ENCODE peak calls at places on chromosomes 2 and 18, in four cellular contexts. One of them, this sample, is unnamed.

GRCh38 chr2:96538487-96539214 is 2.1 kb downstream of the ARID5A start:
- DNase-seq in stomach: peak
- DNase-seq in Peyer's patch: peak
- DNase-seq in psoas muscle: peak
- DNase-seq in this sample: peak

GRCh38 chr2:162232027-162232426 is 11.2 kb downstream of the FAP start:
- DNase-seq in Peyer's patch: no peak
- DNase-seq in psoas muscle: no peak
- DNase-seq in stomach: no peak
- DNase-seq in this sample: no peak

GRCh38 chr18:3251249-3251962 is 3.8 kb downstream of the MYL12A start:
- DNase-seq in psoas muscle: no peak
- DNase-seq in Peyer's patch: no peak
- DNase-seq in stomach: no peak
- DNase-seq in this sample: no peak

GRCh38 chr2:102771114-102771513 is 9.3 kb downstream of the TMEM182 start:
- DNase-seq in stomach: no peak
- DNase-seq in Peyer's patch: no peak
- DNase-seq in psoas muscle: peak
- DNase-seq in this sample: peak

GRCh38 chr2:151120016-151120415 is 141.6 kb downstream of the RBM43 start:
- DNase-seq in psoas muscle: no peak
- DNase-seq in Peyer's patch: no peak
- DNase-seq in stomach: no peak
- DNase-seq in this sample: no peak

GRCh38 chr2:85761512-85761944 is 7.7 kb downstream of the ATOH8 start:
- DNase-seq in stomach: no peak
- DNase-seq in Peyer's patch: no peak
- DNase-seq in psoas muscle: peak
- DNase-seq in this sample: no peak

GRCh38 chr18:77101410-77102245 is 31.0 kb downstream of the MBP start:
- DNase-seq in psoas muscle: peak
- DNase-seq in stomach: peak
- DNase-seq in Peyer's patch: peak
- DNase-seq in this sample: peak

GRCh38 chr2:143263045-143263625 is 133.9 kb downstream of the ARHGAP15 start:
- DNase-seq in Peyer's patch: no peak
- DNase-seq in psoas muscle: no peak
- DNase-seq in stomach: no peak
- DNase-seq in this sample: peak

GRCh38 chr2:180849851-180850250 is 130.6 kb upstream of the UBE2E3 start:
- DNase-seq in stomach: no peak
- DNase-seq in Peyer's patch: no peak
- DNase-seq in psoas muscle: no peak
- DNase-seq in this sample: no peak

GRCh38 chr18:13809025-13809384 is 14.9 kb upstream of the MC5R start:
- DNase-seq in stomach: peak
- DNase-seq in Peyer's patch: peak
- DNase-seq in psoas muscle: no peak
- DNase-seq in this sample: no peak

GRCh38 chr18:13809521-13810252 is 14.3 kb upstream of the MC5R start:
- DNase-seq in Peyer's patch: no peak
- DNase-seq in psoas muscle: no peak
- DNase-seq in stomach: no peak
- DNase-seq in this sample: no peak

GRCh38 chr18:13813271-13813849 is 10.6 kb upstream of the MC5R start:
- DNase-seq in Peyer's patch: peak
- DNase-seq in stomach: peak
- DNase-seq in psoas muscle: peak
- DNase-seq in this sample: peak

GRCh38 chr18:13810950-13811485 is 12.9 kb upstream of the MC5R start:
- DNase-seq in psoas muscle: no peak
- DNase-seq in Peyer's patch: no peak
- DNase-seq in stomach: no peak
- DNase-seq in this sample: no peak

DNA sequence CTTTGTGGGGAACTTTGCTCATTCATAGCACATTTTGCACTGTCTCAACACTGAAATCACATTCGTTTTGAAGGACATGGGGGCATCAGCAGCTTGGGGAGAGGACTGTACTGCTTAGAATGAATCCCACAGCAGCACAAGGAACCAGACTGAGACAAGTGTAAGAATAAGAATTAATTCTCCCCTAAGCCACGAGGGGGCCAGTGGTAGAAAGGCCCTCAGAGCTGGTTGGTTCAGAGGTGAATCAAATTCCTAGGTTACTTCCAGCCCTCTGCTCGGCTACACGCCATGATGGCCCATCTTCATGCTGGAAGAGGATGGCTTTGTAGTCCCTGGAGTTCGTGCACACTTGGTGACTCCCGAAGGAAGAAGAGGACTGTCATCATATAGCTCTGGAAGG is 12.0 kb upstream of the MC5R start:
- DNase-seq in psoas muscle: no peak
- DNase-seq in Peyer's patch: no peak
- DNase-seq in stomach: no peak
- DNase-seq in this sample: peak
- TF ChIP-seq CTCF in psoas muscle: no peak
- TF ChIP-seq CTCF in Peyer's patch: no peak
- TF ChIP-seq CTCF in stomach: no peak
- TF ChIP-seq CTCF in this sample: peak

GRCh38 chr18:55401638-55402191 is 186.3 kb downstream of the TCF4 start:
- DNase-seq in stomach: no peak
- DNase-seq in psoas muscle: no peak
- DNase-seq in Peyer's patch: no peak
- DNase-seq in this sample: peak
- H3K4me3 ChIP-seq in stomach: peak
- H3K4me3 ChIP-seq in psoas muscle: peak
- H3K4me3 ChIP-seq in Peyer's patch: no peak
- H3K4me3 ChIP-seq in this sample: peak

DNA sequence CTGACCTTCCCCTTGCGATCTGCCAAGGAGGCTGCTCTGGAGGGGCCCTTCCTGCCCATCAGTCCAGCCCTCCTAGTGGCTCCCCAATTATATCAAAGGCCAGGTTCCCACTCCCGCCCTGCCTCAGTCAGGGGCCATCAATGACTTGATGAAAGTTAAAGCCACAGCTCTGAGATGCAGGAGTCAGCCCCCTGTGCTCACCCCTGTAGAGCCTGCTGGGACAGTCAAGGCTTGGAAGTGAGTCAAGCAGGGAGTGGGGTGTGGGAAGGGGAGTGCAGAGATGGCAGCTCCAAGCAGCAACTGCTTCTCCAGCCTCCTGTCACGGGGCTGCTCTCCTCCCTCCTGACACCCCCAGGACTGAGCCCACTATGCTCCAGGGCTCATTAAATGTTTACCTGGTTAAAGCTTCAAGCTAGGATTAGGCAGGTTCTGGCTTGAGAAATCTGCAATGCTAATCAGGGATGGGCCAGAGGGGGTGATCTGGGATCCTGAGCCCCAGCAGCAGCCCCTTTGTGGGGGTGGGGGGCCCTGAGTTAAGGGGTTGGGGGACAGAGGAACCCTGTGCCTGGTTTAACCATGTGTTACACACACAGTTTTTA is 42.7 kb upstream of the ALK start:
- DNase-seq in stomach: no peak
- DNase-seq in Peyer's patch: no peak
- DNase-seq in psoas muscle: no peak
- DNase-seq in this sample: no peak
- TF ChIP-seq CTCF in stomach: no peak
- TF ChIP-seq CTCF in Peyer's patch: no peak
- TF ChIP-seq CTCF in psoas muscle: no peak
- TF ChIP-seq CTCF in this sample: no peak

GRCh38 chr2:64260817-64261216 is 116.6 kb upstream of the PELI1 start:
- DNase-seq in Peyer's patch: peak
- DNase-seq in psoas muscle: peak
- DNase-seq in stomach: peak
- DNase-seq in this sample: peak

GRCh38 chr2:64259301-64259700 is 115.1 kb upstream of the PELI1 start:
- DNase-seq in psoas muscle: peak
- DNase-seq in stomach: no peak
- DNase-seq in Peyer's patch: no peak
- DNase-seq in this sample: peak

GRCh38 chr2:64262068-64262467 is 117.8 kb upstream of the PELI1 start:
- DNase-seq in stomach: peak
- DNase-seq in psoas muscle: no peak
- DNase-seq in Peyer's patch: peak
- DNase-seq in this sample: peak

GRCh38 chr2:64262816-64263215 is 118.6 kb upstream of the PELI1 start:
- DNase-seq in psoas muscle: no peak
- DNase-seq in stomach: no peak
- DNase-seq in Peyer's patch: no peak
- DNase-seq in this sample: no peak

DNA sequence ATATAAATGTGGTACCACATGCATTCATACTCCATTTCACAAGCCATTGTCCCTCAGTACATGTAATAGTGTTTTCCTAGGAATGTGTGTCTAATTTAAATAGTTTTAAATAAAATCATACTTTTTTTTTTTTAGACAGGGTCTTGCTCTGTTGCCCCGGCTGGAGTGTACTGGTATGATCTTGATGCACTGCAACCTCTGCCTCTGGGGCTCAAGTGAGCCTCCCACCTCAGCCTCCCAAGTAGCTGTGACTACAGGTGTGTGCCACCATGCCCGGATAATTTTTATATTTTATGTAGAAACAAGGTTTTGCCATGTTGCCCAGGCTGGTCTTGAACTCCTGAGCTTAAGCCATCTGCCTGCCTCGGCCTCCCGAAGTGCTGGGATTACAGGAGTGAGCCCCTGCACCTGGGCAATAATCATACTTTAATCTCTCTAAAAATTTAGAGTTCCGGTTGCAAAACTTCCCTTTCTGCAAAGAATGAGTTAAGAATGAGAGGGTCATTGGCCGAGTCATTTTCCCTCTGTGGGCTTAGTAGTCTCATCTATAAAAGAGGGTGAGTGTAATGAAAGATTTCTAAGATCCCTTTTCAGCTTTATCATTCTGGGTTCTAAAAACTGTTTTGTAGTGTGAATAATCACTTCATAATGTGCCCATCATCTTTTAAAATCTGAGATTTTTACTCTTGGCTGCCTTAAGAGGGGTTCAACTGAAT is 116.0 kb upstream of the PELI1 start:
- DNase-seq in psoas muscle: no peak
- DNase-seq in stomach: no peak
- DNase-seq in Peyer's patch: no peak
- DNase-seq in this sample: no peak
- H3K4me3 ChIP-seq in psoas muscle: no peak
- H3K4me3 ChIP-seq in stomach: no peak
- H3K4me3 ChIP-seq in Peyer's patch: no peak
- H3K4me3 ChIP-seq in this sample: no peak

GRCh38 chr18:36067118-36067957 is at the start of gene RPRD1A:
- DNase-seq in Peyer's patch: peak
- DNase-seq in stomach: peak
- DNase-seq in psoas muscle: peak
- DNase-seq in this sample: peak
- TF ChIP-seq CTCF in Peyer's patch: no peak
- TF ChIP-seq CTCF in stomach: no peak
- TF ChIP-seq CTCF in psoas muscle: no peak
- TF ChIP-seq CTCF in this sample: peak

GRCh38 chr2:57107353-57107752 is 923.6 kb downstream of the CCDC85A start:
- DNase-seq in Peyer's patch: no peak
- DNase-seq in stomach: no peak
- DNase-seq in psoas muscle: no peak
- DNase-seq in this sample: no peak
- H3K4me3 ChIP-seq in Peyer's patch: no peak
- H3K4me3 ChIP-seq in stomach: no peak
- H3K4me3 ChIP-seq in psoas muscle: no peak
- H3K4me3 ChIP-seq in this sample: no peak

GRCh38 chr18:74200780-74201179 is 52.5 kb downstream of the TIMM21 start:
- DNase-seq in psoas muscle: no peak
- DNase-seq in Peyer's patch: no peak
- DNase-seq in stomach: no peak
- DNase-seq in this sample: no peak
- TF ChIP-seq CTCF in psoas muscle: no peak
- TF ChIP-seq CTCF in Peyer's patch: no peak
- TF ChIP-seq CTCF in stomach: no peak
- TF ChIP-seq CTCF in this sample: no peak

DNA sequence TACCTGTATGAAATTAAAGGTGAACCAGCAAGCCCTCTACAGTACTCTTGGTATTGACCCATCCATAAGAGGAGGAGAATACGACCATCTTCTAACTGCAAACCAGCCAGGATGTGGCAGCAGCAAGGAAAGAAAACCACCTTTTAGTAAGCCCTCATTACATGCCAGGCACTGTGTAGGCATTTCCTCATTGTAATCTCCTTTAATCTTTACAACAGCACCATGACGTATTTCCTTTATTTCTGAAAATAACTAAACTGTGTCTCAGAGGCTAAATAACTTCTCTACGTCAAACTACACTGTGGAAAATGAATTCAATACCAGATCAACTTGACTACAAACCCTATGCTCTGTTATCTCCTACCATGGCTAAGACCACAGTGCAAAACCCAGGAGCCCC is 18.2 kb downstream of the WDR35 start:
- DNase-seq in psoas muscle: no peak
- DNase-seq in stomach: no peak
- DNase-seq in Peyer's patch: no peak
- DNase-seq in this sample: no peak
- H3K4me3 ChIP-seq in psoas muscle: no peak
- H3K4me3 ChIP-seq in stomach: no peak
- H3K4me3 ChIP-seq in Peyer's patch: no peak
- H3K4me3 ChIP-seq in this sample: no peak

GRCh38 chr2:219571311-219572236 is at the start of gene OBSL1:
- DNase-seq in psoas muscle: peak
- DNase-seq in stomach: peak
- DNase-seq in Peyer's patch: no peak
- DNase-seq in this sample: peak

GRCh38 chr2:219569041-219569440 is 2.3 kb downstream of the OBSL1 start:
- DNase-seq in psoas muscle: no peak
- DNase-seq in Peyer's patch: no peak
- DNase-seq in stomach: no peak
- DNase-seq in this sample: no peak

GRCh38 chr2:219570924-219571310 is 422 bp downstream of the OBSL1 start:
- DNase-seq in psoas muscle: no peak
- DNase-seq in stomach: no peak
- DNase-seq in Peyer's patch: no peak
- DNase-seq in this sample: peak

GRCh38 chr2:219569635-219570034 is 1.7 kb downstream of the OBSL1 start:
- DNase-seq in psoas muscle: no peak
- DNase-seq in Peyer's patch: no peak
- DNase-seq in stomach: no peak
- DNase-seq in this sample: no peak

DNA sequence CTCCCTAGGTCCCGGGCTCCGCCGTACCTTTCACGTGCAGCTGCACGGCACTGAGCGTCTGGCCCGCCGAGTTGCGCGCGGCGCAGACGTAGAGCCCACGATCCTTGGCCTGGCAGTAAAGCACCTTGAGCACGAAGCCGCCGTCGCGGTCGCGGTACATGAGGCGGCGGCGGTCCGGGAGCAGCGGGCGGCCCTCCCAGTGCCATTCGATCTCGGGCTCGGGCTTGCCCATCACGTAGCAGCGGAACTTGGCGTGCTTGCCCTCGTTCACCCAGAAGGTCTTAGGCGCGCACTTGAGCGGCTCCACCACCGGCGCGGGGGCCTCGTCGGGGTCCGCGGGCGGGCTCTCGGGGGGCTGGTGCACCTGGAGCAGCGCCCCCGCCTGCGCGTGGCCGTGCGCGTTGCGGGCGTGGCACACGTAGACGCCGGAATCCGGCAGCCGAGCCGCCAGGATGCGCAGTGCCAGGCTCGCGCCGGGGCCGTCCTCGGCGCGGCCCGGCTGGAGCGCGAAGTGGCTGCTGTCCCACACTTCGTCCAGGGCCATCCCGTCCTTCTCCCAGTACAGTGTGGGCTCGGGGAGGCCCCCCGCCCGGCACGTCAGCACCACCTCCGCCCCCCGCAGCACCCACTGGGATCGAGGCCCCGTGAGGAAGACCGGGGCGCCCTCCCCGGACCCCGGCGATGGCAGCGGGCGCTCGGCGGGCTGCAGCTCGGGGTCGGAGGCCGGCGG is 980 bp downstream of the OBSL1 start:
- DNase-seq in Peyer's patch: no peak
- DNase-seq in psoas muscle: peak
- DNase-seq in stomach: no peak
- DNase-seq in this sample: no peak
- TF ChIP-seq CTCF in Peyer's patch: no peak
- TF ChIP-seq CTCF in psoas muscle: no peak
- TF ChIP-seq CTCF in stomach: no peak
- TF ChIP-seq CTCF in this sample: no peak